ENCODE peak calls at places on chromosomes 16 and 17, in eight cellular contexts. One of them, this sample, is unnamed.

GRCh38 chr17:19533718-19534561 is at the start of gene SLC47A1:
- DNase-seq in activated CD8-positive, alpha-beta T cell treated with anti-CD3 and anti-CD28 coated beads, Interleukin-2, amount 10 ng/mL, durations not matched to agents 7 days and 5 days: no peak
- DNase-seq in left ventricle myocardium superior: peak
- DNase-seq in NT2/D1: no peak
- DNase-seq in H7: peak
- DNase-seq in SK-N-SH: peak
- DNase-seq in HEK293T: peak
- DNase-seq in endothelial cell: peak
- DNase-seq in this sample: peak

GRCh38 chr16:17365591-17366298 is 105.0 kb downstream of the XYLT1 start:
- DNase-seq in HEK293T: no peak
- DNase-seq in activated CD8-positive, alpha-beta T cell treated with anti-CD3 and anti-CD28 coated beads, Interleukin-2, amount 10 ng/mL, durations not matched to agents 7 days and 5 days: no peak
- DNase-seq in SK-N-SH: no peak
- DNase-seq in endothelial cell: no peak
- DNase-seq in left ventricle myocardium superior: no peak
- DNase-seq in H7: no peak
- DNase-seq in NT2/D1: no peak
- DNase-seq in this sample: no peak

GRCh38 chr17:73630531-73630930 is 13.7 kb downstream of the SDK2 start:
- DNase-seq in activated CD8-positive, alpha-beta T cell treated with anti-CD3 and anti-CD28 coated beads, Interleukin-2, amount 10 ng/mL, durations not matched to agents 7 days and 5 days: no peak
- DNase-seq in SK-N-SH: no peak
- DNase-seq in NT2/D1: no peak
- DNase-seq in H7: no peak
- DNase-seq in left ventricle myocardium superior: no peak
- DNase-seq in endothelial cell: no peak
- DNase-seq in HEK293T: no peak
- DNase-seq in this sample: no peak

GRCh38 chr17:17077861-17078732 is 35.8 kb downstream of the MPRIP start:
- DNase-seq in activated CD8-positive, alpha-beta T cell treated with anti-CD3 and anti-CD28 coated beads, Interleukin-2, amount 10 ng/mL, durations not matched to agents 7 days and 5 days: no peak
- DNase-seq in left ventricle myocardium superior: no peak
- DNase-seq in SK-N-SH: no peak
- DNase-seq in endothelial cell: no peak
- DNase-seq in HEK293T: no peak
- DNase-seq in NT2/D1: no peak
- DNase-seq in H7: no peak
- DNase-seq in this sample: no peak

GRCh38 chr17:35342207-35342744 is 31.1 kb downstream of the SLFN11 start:
- DNase-seq in left ventricle myocardium superior: no peak
- DNase-seq in activated CD8-positive, alpha-beta T cell treated with anti-CD3 and anti-CD28 coated beads, Interleukin-2, amount 10 ng/mL, durations not matched to agents 7 days and 5 days: no peak
- DNase-seq in NT2/D1: no peak
- DNase-seq in endothelial cell: no peak
- DNase-seq in SK-N-SH: no peak
- DNase-seq in HEK293T: no peak
- DNase-seq in H7: no peak
- DNase-seq in this sample: no peak

GRCh38 chr16:58393138-58393504 is 850 bp downstream of the GINS3 start:
- DNase-seq in SK-N-SH: peak
- DNase-seq in H7: peak
- DNase-seq in left ventricle myocardium superior: no peak
- DNase-seq in NT2/D1: no peak
- DNase-seq in activated CD8-positive, alpha-beta T cell treated with anti-CD3 and anti-CD28 coated beads, Interleukin-2, amount 10 ng/mL, durations not matched to agents 7 days and 5 days: no peak
- DNase-seq in HEK293T: peak
- DNase-seq in endothelial cell: no peak
- DNase-seq in this sample: no peak

GRCh38 chr17:50692448-50693040 is 15.2 kb downstream of the ANKRD40 start:
- DNase-seq in NT2/D1: no peak
- DNase-seq in activated CD8-positive, alpha-beta T cell treated with anti-CD3 and anti-CD28 coated beads, Interleukin-2, amount 10 ng/mL, durations not matched to agents 7 days and 5 days: no peak
- DNase-seq in SK-N-SH: no peak
- DNase-seq in HEK293T: no peak
- DNase-seq in H7: no peak
- DNase-seq in left ventricle myocardium superior: no peak
- DNase-seq in endothelial cell: no peak
- DNase-seq in this sample: no peak

GRCh38 chr16:29824589-29825144 is 4.4 kb downstream of the MVP start:
- DNase-seq in activated CD8-positive, alpha-beta T cell treated with anti-CD3 and anti-CD28 coated beads, Interleukin-2, amount 10 ng/mL, durations not matched to agents 7 days and 5 days: no peak
- DNase-seq in HEK293T: no peak
- DNase-seq in H7: no peak
- DNase-seq in NT2/D1: no peak
- DNase-seq in SK-N-SH: no peak
- DNase-seq in endothelial cell: no peak
- DNase-seq in left ventricle myocardium superior: no peak
- DNase-seq in this sample: no peak

GRCh38 chr17:76872221-76872873 is 4.1 kb downstream of the MGAT5B start:
- DNase-seq in SK-N-SH: peak
- DNase-seq in NT2/D1: no peak
- DNase-seq in H7: peak
- DNase-seq in activated CD8-positive, alpha-beta T cell treated with anti-CD3 and anti-CD28 coated beads, Interleukin-2, amount 10 ng/mL, durations not matched to agents 7 days and 5 days: peak
- DNase-seq in HEK293T: no peak
- DNase-seq in left ventricle myocardium superior: no peak
- DNase-seq in endothelial cell: no peak
- DNase-seq in this sample: no peak

GRCh38 chr17:77098884-77099545 is 41.8 kb upstream of the SEC14L1 start:
- DNase-seq in SK-N-SH: no peak
- DNase-seq in H7: no peak
- DNase-seq in left ventricle myocardium superior: no peak
- DNase-seq in HEK293T: no peak
- DNase-seq in activated CD8-positive, alpha-beta T cell treated with anti-CD3 and anti-CD28 coated beads, Interleukin-2, amount 10 ng/mL, durations not matched to agents 7 days and 5 days: peak
- DNase-seq in endothelial cell: no peak
- DNase-seq in NT2/D1: no peak
- DNase-seq in this sample: no peak

GRCh38 chr17:43570518-43570928 is 24.4 kb upstream of the ETV4 start:
- DNase-seq in H7: no peak
- DNase-seq in activated CD8-positive, alpha-beta T cell treated with anti-CD3 and anti-CD28 coated beads, Interleukin-2, amount 10 ng/mL, durations not matched to agents 7 days and 5 days: no peak
- DNase-seq in endothelial cell: no peak
- DNase-seq in left ventricle myocardium superior: no peak
- DNase-seq in NT2/D1: no peak
- DNase-seq in SK-N-SH: no peak
- DNase-seq in HEK293T: no peak
- DNase-seq in this sample: no peak

GRCh38 chr17:6823011-6823442 is 8.5 kb downstream of the TEKT1 start:
- DNase-seq in endothelial cell: no peak
- DNase-seq in SK-N-SH: no peak
- DNase-seq in activated CD8-positive, alpha-beta T cell treated with anti-CD3 and anti-CD28 coated beads, Interleukin-2, amount 10 ng/mL, durations not matched to agents 7 days and 5 days: no peak
- DNase-seq in NT2/D1: no peak
- DNase-seq in H7: no peak
- DNase-seq in HEK293T: no peak
- DNase-seq in left ventricle myocardium superior: no peak
- DNase-seq in this sample: no peak

GRCh38 chr16:88864521-88864920 is 1.9 kb downstream of the PABPN1L start:
- DNase-seq in left ventricle myocardium superior: no peak
- DNase-seq in activated CD8-positive, alpha-beta T cell treated with anti-CD3 and anti-CD28 coated beads, Interleukin-2, amount 10 ng/mL, durations not matched to agents 7 days and 5 days: no peak
- DNase-seq in SK-N-SH: no peak
- DNase-seq in H7: no peak
- DNase-seq in HEK293T: no peak
- DNase-seq in NT2/D1: no peak
- DNase-seq in endothelial cell: no peak
- DNase-seq in this sample: no peak

GRCh38 chr16:19858006-19858653 is 26.5 kb downstream of the GPRC5B start:
- DNase-seq in SK-N-SH: no peak
- DNase-seq in H7: no peak
- DNase-seq in endothelial cell: no peak
- DNase-seq in left ventricle myocardium superior: no peak
- DNase-seq in HEK293T: no peak
- DNase-seq in NT2/D1: no peak
- DNase-seq in activated CD8-positive, alpha-beta T cell treated with anti-CD3 and anti-CD28 coated beads, Interleukin-2, amount 10 ng/mL, durations not matched to agents 7 days and 5 days: no peak
- DNase-seq in this sample: no peak

GRCh38 chr17:5686246-5686645 is 101.9 kb upstream of the NLRP1 start:
- DNase-seq in endothelial cell: no peak
- DNase-seq in SK-N-SH: no peak
- DNase-seq in HEK293T: no peak
- DNase-seq in activated CD8-positive, alpha-beta T cell treated with anti-CD3 and anti-CD28 coated beads, Interleukin-2, amount 10 ng/mL, durations not matched to agents 7 days and 5 days: no peak
- DNase-seq in left ventricle myocardium superior: no peak
- DNase-seq in NT2/D1: no peak
- DNase-seq in H7: no peak
- DNase-seq in this sample: no peak

GRCh38 chr16:86756882-86757703 is 178.7 kb downstream of the FOXL1 start:
- DNase-seq in left ventricle myocardium superior: no peak
- DNase-seq in SK-N-SH: no peak
- DNase-seq in HEK293T: no peak
- DNase-seq in endothelial cell: no peak
- DNase-seq in activated CD8-positive, alpha-beta T cell treated with anti-CD3 and anti-CD28 coated beads, Interleukin-2, amount 10 ng/mL, durations not matched to agents 7 days and 5 days: no peak
- DNase-seq in NT2/D1: no peak
- DNase-seq in H7: no peak
- DNase-seq in this sample: no peak

GRCh38 chr17:40448639-40449261 is 5.5 kb downstream of the IGFBP4 start:
- DNase-seq in activated CD8-positive, alpha-beta T cell treated with anti-CD3 and anti-CD28 coated beads, Interleukin-2, amount 10 ng/mL, durations not matched to agents 7 days and 5 days: no peak
- DNase-seq in NT2/D1: no peak
- DNase-seq in HEK293T: no peak
- DNase-seq in left ventricle myocardium superior: peak
- DNase-seq in H7: no peak
- DNase-seq in SK-N-SH: no peak
- DNase-seq in endothelial cell: no peak
- DNase-seq in this sample: no peak

GRCh38 chr16:3716831-3717234 is 491 bp downstream of the TRAP1 start:
- DNase-seq in NT2/D1: no peak
- DNase-seq in left ventricle myocardium superior: no peak
- DNase-seq in endothelial cell: peak
- DNase-seq in activated CD8-positive, alpha-beta T cell treated with anti-CD3 and anti-CD28 coated beads, Interleukin-2, amount 10 ng/mL, durations not matched to agents 7 days and 5 days: peak
- DNase-seq in SK-N-SH: peak
- DNase-seq in HEK293T: peak
- DNase-seq in H7: peak
- DNase-seq in this sample: peak

GRCh38 chr17:51764387-51764971 is 394.0 kb downstream of the CA10 start:
- DNase-seq in H7: peak
- DNase-seq in activated CD8-positive, alpha-beta T cell treated with anti-CD3 and anti-CD28 coated beads, Interleukin-2, amount 10 ng/mL, durations not matched to agents 7 days and 5 days: peak
- DNase-seq in HEK293T: peak
- DNase-seq in NT2/D1: peak
- DNase-seq in endothelial cell: peak
- DNase-seq in left ventricle myocardium superior: no peak
- DNase-seq in SK-N-SH: peak
- DNase-seq in this sample: peak

GRCh38 chr17:57956311-57957119 is 1.3 kb upstream of the CUEDC1 start:
- DNase-seq in SK-N-SH: peak
- DNase-seq in left ventricle myocardium superior: no peak
- DNase-seq in activated CD8-positive, alpha-beta T cell treated with anti-CD3 and anti-CD28 coated beads, Interleukin-2, amount 10 ng/mL, durations not matched to agents 7 days and 5 days: peak
- DNase-seq in endothelial cell: no peak
- DNase-seq in NT2/D1: peak
- DNase-seq in HEK293T: no peak
- DNase-seq in H7: peak
- DNase-seq in this sample: no peak

GRCh38 chr16:1194665-1195392 is 30.2 kb downstream of the TPSG1 start:
- DNase-seq in NT2/D1: no peak
- DNase-seq in left ventricle myocardium superior: peak
- DNase-seq in HEK293T: peak
- DNase-seq in H7: no peak
- DNase-seq in endothelial cell: peak
- DNase-seq in SK-N-SH: peak
- DNase-seq in activated CD8-positive, alpha-beta T cell treated with anti-CD3 and anti-CD28 coated beads, Interleukin-2, amount 10 ng/mL, durations not matched to agents 7 days and 5 days: no peak
- DNase-seq in this sample: peak

GRCh38 chr16:53429221-53429943 is 4.9 kb upstream of the RBL2 start:
- DNase-seq in SK-N-SH: peak
- DNase-seq in endothelial cell: no peak
- DNase-seq in HEK293T: no peak
- DNase-seq in NT2/D1: no peak
- DNase-seq in activated CD8-positive, alpha-beta T cell treated with anti-CD3 and anti-CD28 coated beads, Interleukin-2, amount 10 ng/mL, durations not matched to agents 7 days and 5 days: no peak
- DNase-seq in H7: no peak
- DNase-seq in left ventricle myocardium superior: no peak
- DNase-seq in this sample: peak

GRCh38 chr17:54882371-54882770 is 18.3 kb upstream of the TOM1L1 start:
- DNase-seq in H7: no peak
- DNase-seq in endothelial cell: no peak
- DNase-seq in HEK293T: no peak
- DNase-seq in SK-N-SH: no peak
- DNase-seq in NT2/D1: no peak
- DNase-seq in left ventricle myocardium superior: no peak
- DNase-seq in activated CD8-positive, alpha-beta T cell treated with anti-CD3 and anti-CD28 coated beads, Interleukin-2, amount 10 ng/mL, durations not matched to agents 7 days and 5 days: no peak
- DNase-seq in this sample: no peak

GRCh38 chr17:59897090-59897489 is 4.2 kb downstream of the RPS6KB1 start:
- DNase-seq in endothelial cell: no peak
- DNase-seq in activated CD8-positive, alpha-beta T cell treated with anti-CD3 and anti-CD28 coated beads, Interleukin-2, amount 10 ng/mL, durations not matched to agents 7 days and 5 days: no peak
- DNase-seq in H7: no peak
- DNase-seq in NT2/D1: no peak
- DNase-seq in left ventricle myocardium superior: no peak
- DNase-seq in HEK293T: no peak
- DNase-seq in SK-N-SH: no peak
- DNase-seq in this sample: no peak

GRCh38 chr17:64625541-64625940 is 36.6 kb downstream of the SMURF2 start:
- DNase-seq in SK-N-SH: no peak
- DNase-seq in NT2/D1: no peak
- DNase-seq in endothelial cell: no peak
- DNase-seq in H7: no peak
- DNase-seq in activated CD8-positive, alpha-beta T cell treated with anti-CD3 and anti-CD28 coated beads, Interleukin-2, amount 10 ng/mL, durations not matched to agents 7 days and 5 days: no peak
- DNase-seq in left ventricle myocardium superior: no peak
- DNase-seq in HEK293T: no peak
- DNase-seq in this sample: no peak